ENCODE peak calls at places on chromosomes 3 and 15, in nine cellular contexts. S is ovary, N is A549, E is transverse colon, H is suprapubic skin, G is tibial nerve, J is upper lobe of left lung, Y is sigmoid colon, B is K562. X is an unnamed sample.

GRCh38 chr15:40379853-40380252 is 2.7 kb upstream of the KNSTRN start:
- DNase-seq in E (peak), J (peak), B (no peak), N (peak), Y (peak), H (no peak), G (peak), S (no peak), X (peak)

GRCh38 chr3:94004301-94004910 is 24.0 kb downstream of the STX19 start:
- DNase-seq in H (no peak), Y (no peak), S (no peak), B (peak), G (no peak), J (no peak), N (peak), E (no peak), X (no peak)

GRCh38 chr15:52652984-52653383 is 26.2 kb downstream of the ATOSA start:
- DNase-seq in G (no peak), Y (no peak), J (no peak), B (no peak), H (no peak), S (no peak), E (peak), N (no peak), X (no peak)

GRCh38 chr3:5239602-5240001 is 52.1 kb downstream of the EDEM1 start:
- DNase-seq in N (no peak), E (no peak), G (no peak), J (no peak), Y (no peak), H (no peak), B (no peak), S (no peak), X (no peak)

GRCh38 chr15:83107841-83108181 is 366 bp downstream of the TM6SF1 start:
- DNase-seq in H (no peak), Y (no peak), S (no peak), B (no peak), E (no peak), J (no peak), N (no peak), G (no peak), X (no peak)

GRCh38 chr15:39438795-39439577 is 141.9 kb upstream of the THBS1 start:
- DNase-seq in N (no peak), E (no peak), G (no peak), B (no peak), H (no peak), J (no peak), S (no peak), Y (no peak), X (no peak)

GRCh38 chr3:81863714-81864113 is 102.3 kb upstream of the GBE1 start:
- DNase-seq in N (no peak), H (no peak), J (no peak), E (no peak), Y (no peak), G (no peak), B (no peak), S (no peak), X (no peak)

GRCh38 chr15:74580538-74581350 is 34.9 kb upstream of the CLK3 start:
- DNase-seq in N (no peak), S (no peak), J (no peak), Y (no peak), H (no peak), B (peak), E (no peak), G (no peak), X (no peak)

GRCh38 chr15:91887321-91887720 is 33.8 kb downstream of the SLCO3A1 start:
- DNase-seq in J (no peak), Y (no peak), B (no peak), G (no peak), E (no peak), H (no peak), S (no peak), N (no peak), X (no peak)

GRCh38 chr3:19046440-19046839 is 101.9 kb upstream of the KCNH8 start:
- DNase-seq in Y (no peak), E (no peak), N (no peak), H (no peak), B (no peak), S (no peak), G (no peak), J (no peak), X (no peak)

GRCh38 chr3:76715426-76715825 is 324.5 kb upstream of the ROBO2 start:
- DNase-seq in S (no peak), Y (no peak), J (no peak), E (no peak), H (no peak), B (no peak), N (no peak), G (no peak), X (no peak)

GRCh38 chr3:172984938-172985337 is 156.1 kb downstream of the SPATA16 start:
- DNase-seq in S (no peak), E (no peak), B (no peak), N (no peak), J (no peak), Y (no peak), G (no peak), H (no peak), X (no peak)

GRCh38 chr15:101172421-101173097 is 79.3 kb downstream of the CHSY1 start:
- DNase-seq in G (no peak), S (no peak), J (no peak), B (no peak), E (no peak), Y (no peak), H (peak), N (no peak), X (no peak)

GRCh38 chr15:46732060-46732459 is 985.2 kb upstream of the SEMA6D start:
- DNase-seq in N (no peak), H (no peak), S (no peak), G (no peak), Y (no peak), B (no peak), J (no peak), E (no peak), X (no peak)

GRCh38 chr3:149480326-149481017 is 6.0 kb downstream of the TM4SF4 start:
- DNase-seq in S (peak), B (peak), Y (peak), N (peak), E (peak), H (peak), G (peak), J (peak), X (peak)

GRCh38 chr3:156059950-156060501 is 60.4 kb upstream of the KCNAB1 start:
- DNase-seq in S (no peak), Y (no peak), N (no peak), H (no peak), E (no peak), G (no peak), B (no peak), J (no peak), X (no peak)

GRCh38 chr15:88740356-88740755 is 62.9 kb upstream of the ACAN start:
- DNase-seq in E (no peak), Y (no peak), N (no peak), S (no peak), H (no peak), G (no peak), J (no peak), B (no peak), X (no peak)

GRCh38 chr15:39629376-39629775 is 48.5 kb downstream of the THBS1 start:
- DNase-seq in S (no peak), N (no peak), Y (no peak), J (peak), G (no peak), H (no peak), E (peak), B (no peak), X (no peak)

GRCh38 chr3:137692803-137693431 is 71.2 kb upstream of the SOX14 start:
- DNase-seq in E (no peak), S (no peak), J (peak), N (no peak), H (no peak), Y (no peak), B (peak), G (no peak), X (no peak)

GRCh38 chr3:83513011-83513410 is 1445.8 kb upstream of the CADM2 start:
- DNase-seq in J (no peak), H (no peak), G (no peak), B (no peak), N (no peak), E (no peak), S (no peak), Y (no peak), X (no peak)

DNA sequence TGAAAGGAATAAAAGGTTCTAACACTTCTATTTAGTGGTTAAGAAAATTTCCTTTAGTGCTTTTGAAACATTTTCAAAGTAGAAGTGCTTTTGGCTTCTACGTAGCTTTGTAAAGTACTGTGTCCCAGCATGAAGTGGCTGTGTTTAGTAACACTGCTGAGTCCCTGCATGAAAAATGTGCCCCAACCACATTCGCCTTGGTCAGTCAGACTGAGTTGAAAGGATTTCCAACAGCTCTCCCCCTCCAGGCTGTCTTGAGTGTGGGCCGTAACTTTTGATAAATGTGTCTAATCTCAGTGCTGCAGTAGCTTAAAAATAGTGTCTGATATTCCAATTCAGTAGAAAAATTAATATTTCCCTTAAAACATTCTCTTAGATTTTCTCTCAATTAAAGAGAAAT is 115.0 kb downstream of the NR1D2 start:
- DNase-seq in Y (no peak), E (no peak), G (no peak), H (no peak), N (no peak), S (no peak), B (no peak), J (peak), X (no peak)
- TF ChIP-seq EP300 in Y (no peak), E (no peak), G (no peak), H (no peak), N (no peak), S (no peak), B (no peak), J (peak), X (no peak)

GRCh38 chr3:189307963-189308362 is 136.2 kb downstream of the TPRG1 start:
- DNase-seq in H (no peak), B (no peak), S (no peak), G (no peak), E (no peak), J (no peak), N (no peak), Y (no peak), X (no peak)

GRCh38 chr3:189305412-189305811 is 133.6 kb downstream of the TPRG1 start:
- DNase-seq in B (no peak), E (no peak), N (no peak), Y (no peak), J (no peak), G (no peak), H (no peak), S (no peak), X (no peak)

GRCh38 chr3:189311521-189311920 is 139.8 kb downstream of the TPRG1 start:
- DNase-seq in J (no peak), E (no peak), N (no peak), B (no peak), G (no peak), S (no peak), Y (no peak), H (no peak), X (no peak)

GRCh38 chr3:189308594-189308993 is 136.8 kb downstream of the TPRG1 start:
- DNase-seq in B (no peak), J (no peak), H (no peak), G (no peak), Y (no peak), E (no peak), N (no peak), S (no peak), X (no peak)

GRCh38 chr3:189309400-189309975 is 137.7 kb downstream of the TPRG1 start:
- DNase-seq in E (no peak), J (no peak), S (no peak), N (no peak), G (no peak), B (no peak), Y (no peak), H (no peak), X (no peak)
- TF ChIP-seq POLR2A in E (no peak), J (no peak), S (no peak), N (no peak), G (no peak), B (no peak), Y (no peak), H (no peak), X (no peak)

DNA sequence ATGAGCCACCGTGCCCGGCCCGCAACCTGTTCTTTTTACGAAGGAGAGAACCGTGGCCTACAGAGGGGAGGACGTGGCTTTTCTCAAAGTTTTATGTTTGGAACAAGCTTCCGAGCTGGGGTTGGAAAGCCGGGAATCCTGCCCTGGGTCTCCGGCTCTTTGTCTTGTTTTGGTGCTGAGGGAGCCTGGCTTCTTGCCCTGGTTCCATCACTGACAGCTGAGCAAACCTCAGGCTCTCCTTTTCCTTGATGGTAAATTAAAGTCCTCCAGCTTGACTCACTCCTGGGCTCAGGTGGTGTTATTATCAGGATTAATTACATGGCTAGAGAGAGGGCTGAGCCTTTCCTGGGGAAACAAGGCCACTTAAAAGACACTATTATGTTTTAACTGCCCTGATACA is 289.5 kb upstream of the RGMA start:
- DNase-seq in E (no peak), J (no peak), S (peak), B (no peak), H (no peak), Y (peak), G (no peak), N (no peak), X (no peak)
- TF ChIP-seq EP300 in E (no peak), J (no peak), S (no peak), B (no peak), H (no peak), Y (no peak), G (no peak), N (no peak), X (no peak)

DNA sequence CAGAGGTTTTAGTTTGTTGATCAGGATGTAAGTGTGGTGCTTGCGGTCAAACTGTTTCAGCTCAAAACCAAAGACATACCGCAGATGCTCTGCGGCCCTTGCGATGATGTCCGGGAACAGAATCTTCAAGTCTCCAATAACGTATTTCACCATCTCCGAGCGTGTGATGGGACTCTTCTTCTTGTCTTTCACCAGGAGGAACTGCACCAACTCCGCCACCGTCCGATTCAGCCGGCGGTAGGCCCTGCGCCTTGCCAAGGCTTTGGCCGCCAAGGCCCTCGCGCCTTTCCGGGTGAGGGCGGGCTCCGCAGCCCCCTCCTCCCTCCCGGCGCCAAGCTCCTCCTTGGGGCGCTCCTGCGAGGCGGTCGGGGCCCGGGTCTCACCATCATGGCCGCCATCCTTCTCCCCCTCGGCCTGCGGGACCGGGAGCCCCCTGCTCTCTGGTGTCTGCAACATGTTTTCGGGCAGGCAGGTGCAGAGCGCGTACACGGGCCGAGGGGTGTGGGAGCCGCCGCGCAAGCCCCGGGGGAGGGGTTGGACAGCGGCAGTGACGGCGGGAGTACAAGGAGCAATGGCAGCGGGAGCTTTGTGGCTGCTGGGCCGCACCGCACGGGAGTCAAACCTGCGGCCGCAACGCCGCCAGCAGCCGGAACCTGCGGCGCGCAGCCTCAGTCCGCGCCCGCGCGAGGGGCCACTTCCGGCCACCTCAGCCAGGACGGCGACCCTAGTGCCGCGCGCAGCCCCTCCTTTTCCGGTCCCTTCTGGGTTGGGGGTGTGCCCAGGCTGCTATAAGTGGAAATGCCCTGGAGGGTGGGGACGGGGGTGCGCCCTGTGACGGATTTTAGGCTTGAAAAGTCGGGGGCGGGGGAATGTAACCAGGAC is at the start of gene MAGEF1:
- DNase-seq in J (peak), Y (peak), N (peak), B (peak), S (peak), H (peak), E (peak), G (peak), X (peak)
- TF ChIP-seq POLR2A in J (peak), Y (peak), N (peak), B (peak), S (peak), H (peak), E (peak), G (peak), X (no peak)

GRCh38 chr15:58490405-58491150 is 58.8 kb downstream of the LIPC start:
- DNase-seq in S (no peak), G (no peak), H (no peak), N (no peak), E (no peak), B (no peak), J (no peak), Y (no peak), X (no peak)
- TF ChIP-seq EP300 in S (no peak), G (no peak), H (no peak), N (no peak), E (no peak), B (no peak), J (no peak), Y (no peak), X (no peak)

DNA sequence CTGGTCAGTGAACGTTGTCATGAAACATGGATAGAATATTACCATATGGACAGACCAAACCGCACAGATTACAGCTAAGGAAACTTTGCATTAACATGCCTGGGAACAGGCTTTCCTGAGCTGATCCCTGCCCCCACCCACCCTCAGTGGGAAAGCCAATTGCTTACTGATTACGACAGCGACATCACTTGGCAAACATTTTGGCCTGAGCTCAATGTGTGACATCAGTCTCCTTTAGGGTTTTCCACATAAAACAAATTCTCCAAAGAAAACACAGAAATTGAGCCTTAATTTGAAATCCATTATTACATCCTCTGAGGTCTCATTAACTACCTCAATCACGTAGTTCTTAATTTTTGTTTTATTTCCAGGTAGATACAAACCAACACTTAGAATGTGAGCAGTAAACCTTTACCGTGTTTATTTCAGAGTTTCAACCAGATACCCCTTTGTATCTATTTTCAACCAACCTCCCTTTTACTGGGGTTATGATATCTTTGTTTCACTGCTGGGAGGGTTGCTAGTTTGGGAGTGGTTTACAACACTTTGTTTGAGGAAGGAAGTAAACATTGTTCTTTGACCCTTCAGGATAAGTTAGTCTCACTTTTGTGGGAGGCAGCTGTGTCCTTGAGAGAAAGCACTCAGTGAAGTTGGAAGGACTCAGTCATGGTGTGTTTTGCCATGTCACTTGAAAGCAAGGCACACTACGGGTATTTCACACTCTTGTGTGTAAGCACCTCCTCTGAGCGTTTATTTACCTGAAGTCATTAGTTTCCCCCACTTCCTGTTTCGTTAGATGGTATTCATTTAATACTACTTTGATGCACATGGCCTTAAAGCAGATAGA is 103.1 kb downstream of the CMSS1 start:
- DNase-seq in E (peak), Y (peak), J (peak), B (peak), N (no peak), H (peak), S (peak), G (peak), X (peak)
- TF ChIP-seq POLR2A in E (no peak), Y (no peak), J (no peak), B (no peak), N (no peak), H (no peak), S (no peak), G (no peak), X (no peak)

GRCh38 chr3:24017305-24017704 is 72.2 kb downstream of the NR1D2 start:
- DNase-seq in G (no peak), E (no peak), S (no peak), J (no peak), N (no peak), B (no peak), H (no peak), Y (no peak), X (no peak)
- TF ChIP-seq EP300 in G (no peak), E (no peak), S (no peak), J (no peak), N (no peak), B (no peak), H (no peak), Y (no peak), X (no peak)

GRCh38 chr3:152269423-152270144 is 855 bp downstream of the MBNL1 start:
- DNase-seq in S (peak), J (peak), B (peak), H (peak), Y (peak), E (peak), N (peak), G (peak), X (peak)
- TF ChIP-seq POLR2A in S (no peak), J (peak), B (no peak), H (peak), Y (peak), E (peak), N (no peak), G (peak), X (no peak)

DNA sequence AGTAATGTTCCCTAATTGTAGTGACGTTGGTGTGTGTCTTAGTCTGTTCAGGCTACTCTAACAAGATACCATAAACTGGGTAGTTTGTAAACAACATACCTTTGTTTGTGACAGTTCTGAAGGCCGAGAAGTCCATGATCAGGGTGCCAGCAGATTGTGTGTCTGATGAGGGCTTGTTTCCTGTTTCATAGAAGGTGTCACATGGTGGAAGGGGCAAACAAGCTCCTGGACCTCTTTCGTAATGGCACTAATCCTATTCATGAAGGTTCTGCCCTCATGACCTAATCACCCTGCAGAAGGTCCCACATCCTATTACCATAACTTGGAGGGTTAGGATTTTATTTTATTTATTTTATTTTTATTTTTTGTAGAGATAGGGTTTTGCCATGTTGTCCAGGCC is 11.1 kb downstream of the ATXN7 start:
- DNase-seq in J (no peak), N (no peak), G (no peak), B (no peak), E (no peak), S (no peak), Y (no peak), H (no peak), X (no peak)
- TF ChIP-seq EP300 in J (no peak), N (no peak), G (no peak), B (no peak), E (no peak), S (no peak), Y (no peak), H (no peak), X (no peak)

DNA sequence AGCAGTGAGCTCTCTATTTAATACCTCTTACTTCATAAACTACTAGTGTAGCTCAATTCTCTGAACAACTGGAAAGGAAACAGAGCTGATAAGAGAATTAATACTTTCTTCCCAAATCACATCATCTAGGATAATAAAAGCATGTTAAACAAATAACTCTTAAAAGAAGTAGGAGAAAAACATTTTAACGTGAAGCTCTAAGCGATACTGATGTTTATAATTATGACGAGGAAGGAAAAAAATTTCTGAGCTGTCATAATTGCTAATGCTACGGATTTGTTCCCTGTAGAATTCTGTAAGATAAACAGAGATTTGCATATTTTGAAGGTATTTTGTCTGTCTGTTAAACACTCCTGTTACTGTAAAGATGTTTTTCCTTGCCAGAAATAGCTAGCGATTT is 358.2 kb downstream of the FOXP1 start:
- DNase-seq in J (no peak), G (no peak), H (no peak), B (no peak), Y (no peak), S (no peak), N (no peak), E (no peak), X (no peak)
- TF ChIP-seq POLR2A in J (no peak), G (no peak), H (no peak), B (no peak), Y (no peak), S (no peak), N (no peak), E (no peak), X (no peak)